ENCODE peak calls at places on chromosomes 6 and 20, in ten cellular contexts. X is lung; K is GM12878; J is spleen; C is CD4-positive, alpha-beta memory T cell; N is mesendoderm; T is adrenal gland; U is heart right ventricle; R is K562; V is heart left ventricle. O is an unnamed sample.

GRCh38 chr6:74137910-74138309 is 441.9 kb downstream of the CD109 start:
- DNase-seq in X (no peak), K (no peak), J (no peak), C (no peak), N (peak), T (no peak), U (no peak), R (no peak), V (no peak), O (no peak)

GRCh38 chr6:14428269-14428668 is 310.7 kb downstream of the CD83 start:
- DNase-seq in X (no peak), K (no peak), J (no peak), C (no peak), N (no peak), T (no peak), U (no peak), R (no peak), V (no peak), O (no peak)

GRCh38 chr6:158545043-158545966 is 14.6 kb upstream of the TMEM181 start:
- DNase-seq in X (no peak), K (no peak), J (peak), C (no peak), N (no peak), T (peak), U (no peak), R (peak), V (no peak), O (peak)

GRCh38 chr6:112984899-112985298 is 637.8 kb downstream of the RFPL4B start:
- DNase-seq in X (no peak), K (no peak), J (no peak), C (no peak), N (no peak), T (no peak), U (no peak), R (no peak), V (no peak), O (no peak)

GRCh38 chr6:1396952-1397868 is 7.8 kb downstream of the FOXF2 start:
- DNase-seq in X (peak), K (peak), J (peak), C (peak), N (peak), T (peak), U (peak), R (peak), V (peak), O (peak)

GRCh38 chr6:26223213-26223612 is 136.0 kb downstream of the HFE start:
- DNase-seq in X (no peak), K (no peak), J (no peak), C (no peak), N (no peak), T (no peak), U (no peak), R (no peak), V (no peak), O (no peak)

GRCh38 chr6:43170452-43171283 is at the start of gene SRF:
- DNase-seq in X (peak), K (peak), J (peak), C (peak), N (peak), T (peak), U (peak), R (peak), V (peak), O (peak)

GRCh38 chr20:39789411-39789810 is 827.3 kb downstream of the DHX35 start:
- DNase-seq in X (no peak), K (no peak), J (no peak), C (no peak), N (no peak), T (no peak), U (no peak), R (no peak), V (no peak), O (no peak)

GRCh38 chr20:18527836-18528235 is 20.1 kb downstream of the SEC23B start:
- DNase-seq in X (no peak), K (no peak), J (no peak), C (no peak), N (no peak), T (no peak), U (no peak), R (no peak), V (no peak), O (no peak)

GRCh38 chr6:67160820-67161219 is 1453.8 kb upstream of the EYS start:
- DNase-seq in X (no peak), K (no peak), J (no peak), C (no peak), N (peak), T (no peak), U (no peak), R (no peak), V (no peak), O (no peak)
- H3K27ac ChIP-seq in X (no peak), K (no peak), J (no peak), C (no peak), N (no peak), T (no peak), U (no peak), R (no peak), V (no peak), O (no peak)

DNA sequence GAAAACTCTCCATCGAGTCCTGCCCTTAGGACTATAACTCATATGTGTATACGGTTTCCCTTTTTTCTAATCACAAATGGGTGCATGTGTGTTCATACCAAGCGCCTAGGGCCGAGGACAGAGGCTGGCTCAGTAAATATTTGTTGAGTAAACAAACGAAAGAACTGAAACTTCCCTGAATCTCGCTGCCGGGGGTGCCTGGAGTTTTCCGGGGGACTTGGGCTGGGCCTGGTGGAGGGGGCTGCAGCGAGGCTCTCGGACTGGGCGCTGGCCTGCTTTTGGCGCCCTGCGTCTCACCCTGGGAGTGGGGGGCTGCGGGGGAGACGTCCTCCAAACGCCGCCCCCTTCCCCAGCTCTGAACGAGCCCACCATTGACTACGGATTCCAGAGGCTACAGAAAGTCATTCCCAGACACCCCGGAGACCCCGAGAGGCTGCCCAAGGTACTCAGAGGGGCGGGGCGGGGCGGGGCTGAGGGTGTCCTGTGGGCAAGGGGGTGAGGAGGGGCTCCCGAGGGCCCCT is 49.0 kb downstream of the CPXM1 start:
- DNase-seq in X (no peak), K (no peak), J (peak), C (no peak), N (no peak), T (peak), U (no peak), R (no peak), V (no peak), O (no peak)
- H3K27ac ChIP-seq in X (no peak), K (no peak), J (no peak), C (no peak), N (no peak), T (no peak), U (no peak), R (no peak), V (no peak), O (no peak)

DNA sequence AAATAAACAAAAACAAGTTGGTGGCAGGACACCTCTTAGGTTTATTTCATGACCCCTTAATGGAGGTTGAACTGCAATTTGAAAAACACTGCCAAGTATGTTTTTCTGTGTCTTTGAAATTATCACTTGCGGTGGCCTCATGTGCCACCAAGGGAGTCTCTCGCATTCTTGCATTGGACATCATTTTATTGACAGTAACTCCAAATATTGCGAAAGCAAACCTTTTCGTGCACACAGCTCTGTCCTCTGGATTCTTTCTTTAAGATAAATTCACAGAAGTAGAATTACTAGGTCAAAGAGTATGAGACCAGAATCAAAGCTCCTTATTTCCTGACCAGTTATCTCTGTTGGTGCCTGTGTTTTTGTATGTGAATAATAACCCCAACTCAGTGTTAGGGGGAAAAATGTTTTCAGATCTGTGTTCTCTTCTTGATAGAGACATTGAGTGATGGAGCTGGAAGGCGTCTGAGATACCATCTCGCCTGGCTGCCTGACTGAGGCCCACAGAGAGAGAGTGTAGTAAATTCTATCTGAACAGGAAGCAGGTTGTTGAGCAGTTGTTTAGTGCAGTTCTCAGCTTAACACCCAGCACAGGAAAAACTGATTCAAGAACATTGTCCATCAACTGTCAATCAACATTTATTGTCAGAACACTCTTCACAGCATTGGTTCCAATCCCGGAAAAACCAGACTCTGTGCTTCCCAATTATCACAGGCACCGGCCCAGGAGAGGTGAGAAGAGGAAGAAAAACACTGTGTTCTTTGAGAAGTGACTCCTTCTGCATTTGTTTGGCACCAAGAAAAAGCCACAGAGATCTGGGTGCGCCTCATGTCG is 2.2 kb upstream of the CCDC167 start:
- DNase-seq in X (no peak), K (no peak), J (no peak), C (peak), N (no peak), T (no peak), U (no peak), R (no peak), V (no peak), O (no peak)
- H3K27ac ChIP-seq in X (no peak), K (no peak), J (peak), C (peak), N (no peak), T (no peak), U (no peak), R (no peak), V (no peak), O (no peak)

DNA sequence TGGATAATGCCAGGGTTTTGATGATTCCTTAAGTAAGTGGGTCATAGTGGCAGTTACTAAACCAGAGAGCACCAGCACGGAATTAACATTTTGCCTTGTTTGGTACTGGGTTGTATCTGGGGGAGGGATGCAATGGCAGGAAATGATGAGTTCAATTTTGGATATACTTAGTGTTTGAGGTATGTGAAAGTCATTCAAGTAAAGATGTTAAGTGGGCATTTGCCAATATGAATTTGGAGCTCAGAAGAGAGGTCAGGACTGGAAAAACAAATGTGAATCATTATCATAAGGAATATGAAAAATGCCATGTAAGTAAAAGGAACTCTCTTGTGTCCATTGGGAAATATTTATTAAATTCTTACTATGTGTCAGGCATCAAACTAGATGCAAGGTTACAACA is 6.2 kb downstream of the PXT1 start:
- DNase-seq in X (no peak), K (no peak), J (no peak), C (no peak), N (no peak), T (no peak), U (no peak), R (no peak), V (no peak), O (no peak)
- H3K27ac ChIP-seq in X (no peak), K (no peak), J (no peak), C (no peak), N (no peak), T (no peak), U (no peak), R (no peak), V (no peak), O (no peak)

GRCh38 chr6:163095401-163095800 is 319.1 kb upstream of the QKI start:
- DNase-seq in X (no peak), K (no peak), J (no peak), C (no peak), N (no peak), T (peak), U (no peak), R (no peak), V (no peak), O (no peak)

GRCh38 chr6:163100259-163100658 is 314.3 kb upstream of the QKI start:
- DNase-seq in X (no peak), K (no peak), J (no peak), C (no peak), N (no peak), T (no peak), U (no peak), R (no peak), V (no peak), O (no peak)

GRCh38 chr6:163094881-163095280 is 319.6 kb upstream of the QKI start:
- DNase-seq in X (no peak), K (no peak), J (no peak), C (no peak), N (no peak), T (no peak), U (no peak), R (no peak), V (no peak), O (no peak)

GRCh38 chr6:163099621-163100171 is 314.8 kb upstream of the QKI start:
- DNase-seq in X (no peak), K (no peak), J (no peak), C (no peak), N (no peak), T (no peak), U (no peak), R (no peak), V (no peak), O (no peak)

GRCh38 chr6:163098827-163099469 is 315.6 kb upstream of the QKI start:
- DNase-seq in X (no peak), K (no peak), J (no peak), C (no peak), N (no peak), T (no peak), U (no peak), R (no peak), V (no peak), O (no peak)
- H3K27ac ChIP-seq in X (no peak), K (no peak), J (no peak), C (no peak), N (no peak), T (no peak), U (no peak), R (no peak), V (no peak), O (peak)

GRCh38 chr6:111573892-111574800 is 31.5 kb downstream of the TRAF3IP2 start:
- DNase-seq in X (no peak), K (no peak), J (no peak), C (no peak), N (peak), T (peak), U (no peak), R (no peak), V (peak), O (no peak)

GRCh38 chr6:111573118-111573883 is 32.4 kb downstream of the TRAF3IP2 start:
- DNase-seq in X (no peak), K (no peak), J (no peak), C (no peak), N (no peak), T (peak), U (no peak), R (no peak), V (no peak), O (no peak)

GRCh38 chr6:111576302-111576701 is 29.4 kb downstream of the TRAF3IP2 start:
- DNase-seq in X (no peak), K (no peak), J (no peak), C (no peak), N (no peak), T (no peak), U (no peak), R (no peak), V (no peak), O (no peak)

GRCh38 chr6:111569951-111570350 is 35.7 kb downstream of the TRAF3IP2 start:
- DNase-seq in X (no peak), K (no peak), J (no peak), C (no peak), N (no peak), T (no peak), U (no peak), R (no peak), V (no peak), O (no peak)

DNA sequence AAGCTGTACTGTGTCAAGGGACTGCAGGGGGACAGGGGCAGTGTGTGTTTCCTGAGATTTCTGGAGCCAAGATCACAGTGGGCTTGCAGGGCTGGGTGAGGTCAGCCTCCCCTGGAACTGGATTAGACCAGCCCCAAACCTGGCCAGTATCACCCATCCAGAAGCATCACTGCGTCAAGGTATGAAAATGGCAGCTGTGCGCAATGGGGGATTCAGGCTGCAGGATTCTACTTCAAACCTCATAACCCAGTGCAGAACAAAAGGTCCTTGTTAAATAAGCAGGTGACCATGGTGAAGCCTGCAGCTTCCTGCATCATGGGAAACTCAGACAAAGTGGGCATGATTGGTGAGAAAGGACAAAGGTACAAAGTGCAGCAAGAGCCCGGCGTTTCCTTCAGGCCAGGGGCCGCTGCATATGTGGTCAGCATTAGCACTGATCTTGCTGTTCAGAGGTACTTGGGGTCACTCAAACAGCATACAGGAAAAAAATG is 33.4 kb downstream of the TRAF3IP2 start:
- DNase-seq in X (no peak), K (no peak), J (no peak), C (no peak), N (no peak), T (no peak), U (no peak), R (no peak), V (no peak), O (no peak)
- H3K27ac ChIP-seq in X (peak), K (no peak), J (no peak), C (no peak), N (no peak), T (no peak), U (peak), R (no peak), V (no peak), O (peak)

GRCh38 chr6:52881996-52882841 is 27.3 kb downstream of the GSTA3 start:
- DNase-seq in X (peak), K (peak), J (peak), C (peak), N (peak), T (peak), U (peak), R (peak), V (peak), O (no peak)
- H3K27ac ChIP-seq in X (peak), K (no peak), J (no peak), C (no peak), N (no peak), T (peak), U (no peak), R (no peak), V (no peak), O (no peak)

GRCh38 chr6:7016238-7016637 is 91.5 kb upstream of the RREB1 start:
- DNase-seq in X (no peak), K (no peak), J (no peak), C (no peak), N (no peak), T (no peak), U (no peak), R (no peak), V (no peak), O (no peak)
- H3K27ac ChIP-seq in X (no peak), K (no peak), J (no peak), C (no peak), N (no peak), T (no peak), U (no peak), R (no peak), V (no peak), O (no peak)

GRCh38 chr6:31728767-31729514 is at the start of gene DDAH2:
- DNase-seq in X (no peak), K (no peak), J (peak), C (no peak), N (no peak), T (no peak), U (peak), R (no peak), V (peak), O (no peak)

GRCh38 chr6:31725502-31726350 is 2.6 kb downstream of the MPIG6B start:
- DNase-seq in X (no peak), K (no peak), J (peak), C (no peak), N (no peak), T (no peak), U (no peak), R (no peak), V (no peak), O (peak)

GRCh38 chr6:31727717-31728671 is 1.1 kb downstream of the DDAH2 start:
- DNase-seq in X (no peak), K (peak), J (peak), C (no peak), N (no peak), T (no peak), U (peak), R (no peak), V (no peak), O (no peak)

GRCh38 chr6:31729515-31729978 is 448 bp upstream of the DDAH2 start:
- DNase-seq in X (peak), K (peak), J (peak), C (peak), N (peak), T (peak), U (peak), R (peak), V (peak), O (peak)

GRCh38 chr6:31727034-31727716 is 1.9 kb downstream of the DDAH2 start:
- DNase-seq in X (no peak), K (no peak), J (peak), C (no peak), N (no peak), T (peak), U (no peak), R (no peak), V (peak), O (no peak)
- H3K27ac ChIP-seq in X (peak), K (peak), J (peak), C (no peak), N (no peak), T (peak), U (peak), R (peak), V (no peak), O (peak)

DNA sequence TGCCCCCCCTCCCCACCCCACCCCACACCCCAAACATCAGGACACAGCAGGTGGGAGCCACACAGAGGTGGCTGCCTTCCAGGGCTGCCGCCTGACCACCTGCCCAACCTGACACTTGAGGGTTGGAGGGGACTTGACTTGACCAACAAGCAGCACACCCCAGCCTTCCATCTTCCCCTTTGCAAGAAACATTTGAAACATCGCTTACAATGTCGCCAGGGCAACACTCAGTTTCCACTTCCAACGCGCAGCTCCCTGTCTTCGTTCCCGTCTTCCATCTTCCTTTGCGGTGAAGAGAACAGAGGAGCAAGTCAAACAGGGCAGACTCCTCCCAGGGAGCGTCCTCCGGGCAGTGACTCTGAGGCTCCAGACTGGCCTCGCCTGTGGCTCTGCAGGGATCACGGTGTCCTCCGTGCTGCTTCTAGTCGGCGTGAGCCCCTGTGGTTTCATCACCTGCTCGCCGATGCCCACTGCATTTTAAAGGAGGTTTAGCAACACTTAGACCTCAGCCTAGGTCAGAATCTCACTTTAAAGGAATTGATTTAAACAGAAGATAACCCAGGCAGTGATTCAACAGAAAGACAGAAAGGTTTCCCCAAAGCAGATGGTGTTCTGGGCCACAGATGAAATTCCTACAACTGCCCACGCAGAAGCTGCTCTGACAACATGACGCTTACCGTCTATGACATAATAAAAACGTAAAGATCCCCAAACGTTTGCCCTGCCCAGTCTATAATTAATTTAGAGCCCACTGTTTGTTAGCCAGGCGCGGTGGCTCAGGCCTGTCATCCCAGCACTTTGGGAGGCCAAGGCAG is 130.8 kb downstream of the TAF4 start:
- DNase-seq in X (no peak), K (no peak), J (peak), C (no peak), N (peak), T (no peak), U (no peak), R (no peak), V (no peak), O (no peak)
- H3K27ac ChIP-seq in X (no peak), K (no peak), J (no peak), C (no peak), N (no peak), T (no peak), U (no peak), R (no peak), V (no peak), O (no peak)